ENCODE peak calls at places on chromosomes 3 and 15, in four cellular contexts. I, D, A and B are unnamed samples.
A peak's percentile ranks its signal among the peaks of the same experiment; 100 is the strongest.

GRCh38 chr15:74179983-74180688 is 6.6 kb downstream of the ISLR start:
- DNase-seq in I (no peak), D (peak; percentile 78), A (no peak), B (no peak)

GRCh38 chr3:113560845-113561623 is 28.7 kb downstream of the SIDT1 start:
- DNase-seq in I (no peak), D (no peak), A (no peak), B (no peak)

GRCh38 chr3:127722104-127722784 is 49.5 kb downstream of the ABTB1 start:
- DNase-seq in I (no peak), D (no peak), A (no peak), B (no peak)

GRCh38 chr15:67070150-67070549 is 4.7 kb downstream of the SMAD3 start:
- DNase-seq in I (no peak), D (no peak), A (no peak), B (no peak)

GRCh38 chr3:30256474-30256873 is 349.9 kb upstream of the TGFBR2 start:
- DNase-seq in I (no peak), D (no peak), A (no peak), B (no peak)

GRCh38 chr15:29669823-29670222 is 152.4 kb downstream of the TJP1 start:
- DNase-seq in I (no peak), D (no peak), A (no peak), B (no peak)

GRCh38 chr3:23253214-23253613 is 50.1 kb downstream of the UBE2E2 start:
- DNase-seq in I (no peak), D (no peak), A (no peak), B (no peak)

GRCh38 chr3:20458994-20459736 is 273.2 kb upstream of the SGO1 start:
- DNase-seq in I (no peak), D (no peak), A (no peak), B (no peak)

GRCh38 chr15:73897441-73898261 is 24.3 kb downstream of the TBC1D21 start:
- DNase-seq in I (peak; percentile 27), D (peak; percentile 60), A (no peak), B (peak; percentile 65)

GRCh38 chr3:142489572-142490323 is 41.9 kb upstream of the XRN1 start:
- DNase-seq in I (no peak), D (no peak), A (peak; percentile 67), B (no peak)

GRCh38 chr3:122572940-122573412 is 4.5 kb upstream of the PARP15 start:
- DNase-seq in I (no peak), D (no peak), A (peak; percentile 48), B (peak; percentile 34)

GRCh38 chr15:85649372-85649771 is 145.4 kb downstream of the KLHL25 start:
- DNase-seq in I (no peak), D (no peak), A (no peak), B (no peak)

GRCh38 chr15:64665179-64665578 is 110.2 kb downstream of the RBPMS2 start:
- DNase-seq in I (no peak), D (no peak), A (no peak), B (no peak)
- H3K27ac ChIP-seq in I (no peak overlapping the region), D (no peak overlapping the region), A (no peak overlapping the region), B (no peak overlapping the region)

GRCh38 chr3:128784228-128784627 is 58.2 kb downstream of the RAB7A start:
- DNase-seq in I (no peak), D (peak; percentile 69), A (no peak), B (no peak)

GRCh38 chr3:128784843-128785242 is 58.9 kb downstream of the RAB7A start:
- DNase-seq in I (no peak), D (no peak), A (no peak), B (no peak)

GRCh38 chr3:128786434-128787020 is 60.5 kb downstream of the RAB7A start:
- DNase-seq in I (no peak), D (no peak), A (no peak), B (no peak)

GRCh38 chr3:128788268-128788869 is 62.4 kb downstream of the RAB7A start:
- DNase-seq in I (no peak), D (no peak), A (no peak), B (no peak)

DNA sequence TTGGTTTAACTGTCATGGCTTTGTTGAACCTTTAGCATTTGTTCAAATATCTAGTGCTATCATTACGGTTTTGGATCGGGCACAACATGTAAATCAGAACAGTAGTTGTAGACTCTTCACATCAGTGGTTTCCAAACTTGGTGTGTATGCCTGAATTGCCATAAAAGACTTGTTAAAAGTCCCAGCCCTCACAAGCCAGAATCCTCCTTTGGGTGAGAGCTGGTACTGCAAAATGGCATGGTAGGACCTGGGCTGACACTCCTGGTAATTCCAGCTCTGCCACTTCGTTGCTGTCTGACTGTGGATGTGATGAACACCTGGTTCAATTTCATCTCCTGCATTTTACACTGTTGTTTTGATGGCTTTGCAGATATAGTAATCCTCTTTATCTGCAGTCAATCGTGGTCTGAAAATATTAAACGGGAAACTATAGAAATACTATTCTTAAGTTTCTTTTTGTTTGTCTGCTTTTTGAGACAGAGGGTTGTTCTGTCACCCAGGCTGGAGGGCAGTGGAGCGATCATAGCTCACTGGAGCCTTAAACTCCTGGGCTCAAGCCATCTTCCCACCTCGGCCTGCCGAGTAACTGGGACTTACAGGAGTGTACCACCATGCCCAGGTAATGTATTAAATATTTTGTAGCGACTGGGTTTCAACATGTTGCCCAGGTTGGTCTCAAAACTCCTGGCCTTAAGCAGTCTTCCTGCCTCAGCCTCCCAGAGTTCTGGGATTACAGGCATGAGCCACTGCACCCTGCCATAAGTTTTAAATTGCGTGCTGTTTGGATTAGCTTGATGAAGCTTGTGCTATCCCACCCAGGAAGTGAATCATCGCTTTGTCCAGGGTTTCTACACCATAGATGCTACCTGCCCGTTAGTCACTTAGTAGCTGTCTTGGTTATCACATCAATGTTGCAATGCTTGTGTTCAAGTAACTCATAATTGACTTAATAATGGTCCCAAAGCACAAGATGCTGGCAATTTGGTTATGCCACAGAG is 61.6 kb downstream of the RAB7A start:
- DNase-seq in I (peak; percentile 36), D (no peak), A (peak; percentile 31), B (no peak)
- H3K27ac ChIP-seq in I (no peak overlapping the region), D (peak overlapping the region; percentile 84), A (no peak overlapping the region), B (no peak overlapping the region)

GRCh38 chr3:186997061-186998054 is 67.0 kb downstream of the ST6GAL1 start:
- DNase-seq in I (no peak), D (no peak), A (no peak), B (no peak)
- H3K27ac ChIP-seq in I (no peak overlapping the region), D (no peak overlapping the region), A (no peak overlapping the region), B (no peak overlapping the region)

DNA sequence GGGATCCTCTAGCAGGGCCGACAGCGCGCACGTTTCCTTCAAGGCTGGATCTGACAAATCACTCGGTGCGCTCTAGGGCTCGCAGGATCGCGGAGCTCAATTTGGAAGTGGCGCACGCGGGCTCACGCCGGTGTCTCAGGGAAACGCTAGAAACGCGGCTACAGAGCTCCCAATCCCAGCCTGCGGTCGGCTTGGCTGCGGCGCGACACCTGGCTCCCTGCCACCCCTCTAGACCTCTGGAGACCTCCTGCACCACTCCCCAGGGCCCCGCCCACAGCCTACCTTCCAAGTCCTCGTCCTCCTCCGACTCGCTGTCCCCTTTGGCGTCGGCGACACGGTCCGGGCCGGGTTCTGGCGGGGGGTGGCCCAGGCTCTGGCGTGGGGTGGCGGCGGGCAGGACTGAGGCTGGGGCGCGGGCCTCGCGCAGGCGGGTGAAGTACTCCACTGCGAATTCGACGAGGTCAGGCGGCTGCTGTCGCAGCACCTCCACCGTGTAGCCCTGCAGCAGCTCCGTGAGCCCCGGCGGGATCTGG is 555 bp downstream of the PRKAR2A start:
- DNase-seq in I (peak; percentile 91), D (peak; percentile 94), A (peak; percentile 64), B (peak; percentile 93)
- H3K27ac ChIP-seq in I (peak overlapping the region; percentile 96), D (peak overlapping the region; percentile 99), A (peak overlapping the region; percentile 97), B (peak overlapping the region; percentile 98)

GRCh38 chr3:46926039-46926438 is 48.5 kb downstream of the PTH1R start:
- DNase-seq in I (peak; percentile 9), D (peak; percentile 94), A (no peak), B (no peak)
- H3K27ac ChIP-seq in I (peak overlapping the region; percentile 83), D (peak overlapping the region; percentile 95), A (no peak overlapping the region), B (peak overlapping the region; percentile 66)

GRCh38 chr15:101723161-101723873 is 956 bp downstream of the TARS3 start:
- DNase-seq in I (peak; percentile 54), D (no peak), A (no peak), B (no peak)

GRCh38 chr15:101724675-101725005 is 367 bp upstream of the TARS3 start:
- DNase-seq in I (no peak), D (no peak), A (no peak), B (no peak)

GRCh38 chr15:101727186-101727585 is 2.9 kb upstream of the TARS3 start:
- DNase-seq in I (no peak), D (no peak), A (no peak), B (no peak)

GRCh38 chr15:101723874-101724674 is at the start of gene TARS3:
- DNase-seq in I (peak; percentile 98), D (peak; percentile 98), A (peak; percentile 96), B (peak; percentile 96)

GRCh38 chr15:101725073-101725472 is 800 bp upstream of the TARS3 start:
- DNase-seq in I (no peak), D (no peak), A (no peak), B (no peak)
- H3K27ac ChIP-seq in I (peak overlapping the region; percentile 97), D (peak overlapping the region; percentile 62), A (peak overlapping the region; percentile 92), B (peak overlapping the region; percentile 96)